ENCODE peak calls at places on chromosome 15, in seven cellular contexts. P is head of caudate nucleus; R is thoracic aorta; T is erythroblast; L is SW480; S is stimulated activated CD8-positive, alpha-beta memory T cell treated with anti-CD3 and anti-CD28 coated beads, Interleukin-4, amount 100 ng/mL, for 24 hours; B is KG1. X is an unnamed sample.

GRCh38 chr15:98143116-98143515 is 182.6 kb downstream of the ARRDC4 start:
- DNase-seq in B (no peak), S (no peak), T (no peak), P (no peak), R (no peak), L (peak), X (no peak)

GRCh38 chr15:95457520-95457919 is 873.0 kb upstream of the NR2F2 start:
- DNase-seq in P (no peak), S (no peak), L (no peak), R (no peak), B (no peak), T (no peak), X (no peak)

GRCh38 chr15:57961919-57962318 is 103.6 kb downstream of the ALDH1A2 start:
- DNase-seq in P (no peak), B (no peak), L (no peak), T (no peak), R (no peak), S (no peak), X (no peak)

GRCh38 chr15:51966192-51966591 is 5.4 kb downstream of the LEO1 start:
- DNase-seq in P (no peak), S (no peak), T (no peak), L (no peak), R (no peak), B (no peak), X (no peak)

GRCh38 chr15:35713733-35714132 is 167.8 kb upstream of the DPH6 start:
- DNase-seq in B (no peak), P (no peak), S (no peak), R (no peak), T (no peak), L (no peak), X (no peak)

GRCh38 chr15:90581771-90582471 is 52.2 kb downstream of the CRTC3 start:
- DNase-seq in R (no peak), B (no peak), P (no peak), L (no peak), T (no peak), S (no peak), X (peak)

GRCh38 chr15:77179541-77179998 is 108.7 kb upstream of the TSPAN3 start:
- DNase-seq in T (no peak), B (no peak), P (no peak), L (no peak), S (no peak), R (no peak), X (peak)

GRCh38 chr15:41866872-41867579 is 26.8 kb downstream of the SPTBN5 start:
- DNase-seq in P (no peak), T (no peak), L (no peak), S (no peak), R (no peak), B (no peak), X (no peak)

GRCh38 chr15:100043069-100043641 is 298.6 kb downstream of the ADAMTS17 start:
- DNase-seq in R (no peak), P (no peak), L (peak), B (no peak), S (no peak), T (no peak), X (no peak)

GRCh38 chr15:41607033-41607432 is 48.0 kb downstream of the TYRO3 start:
- DNase-seq in T (no peak), S (no peak), B (no peak), P (no peak), L (peak), R (no peak), X (no peak)

GRCh38 chr15:56786966-56787365 is 53.7 kb upstream of the ZNF280D start:
- DNase-seq in R (no peak), P (no peak), S (no peak), L (no peak), B (no peak), T (no peak), X (no peak)

X was measured in Jurkat, Clone E6-1.